ENCODE peak calls at places on chromosomes 3 and 15, in five cellular contexts. J is astrocyte, N is prostate gland, F is transverse colon, S is A673. Z is an unnamed sample.

GRCh38 chr3:29005862-29006261 is 275.0 kb upstream of the RBMS3 start:
- DNase-seq in J (no peak), N (no peak), F (no peak), S (no peak), Z (no peak)

GRCh38 chr3:66593978-66594377 is 93.2 kb upstream of the LRIG1 start:
- DNase-seq in J (peak; percentile 98), N (no peak), F (no peak), S (no peak), Z (no peak)

GRCh38 chr3:20047341-20047779 is 7.1 kb downstream of the KAT2B start:
- DNase-seq in J (no peak), N (no peak), F (no peak), S (no peak), Z (no peak)

GRCh38 chr15:63449711-63450110 is 54.7 kb upstream of the USP3 start:
- DNase-seq in J (no peak), N (no peak), F (peak; percentile 26), S (no peak), Z (no peak)

GRCh38 chr15:29057856-29058255 is 172.1 kb downstream of the APBA2 start:
- DNase-seq in J (no peak), N (no peak), F (no peak), S (no peak), Z (no peak)

GRCh38 chr3:10594915-10595314 is 89.5 kb upstream of the ATP2B2 start:
- DNase-seq in J (peak; percentile 55), N (no peak), F (no peak), S (peak; percentile 85), Z (no peak)

GRCh38 chr3:48433472-48434118 is 3.7 kb upstream of the PLXNB1 start:
- DNase-seq in J (peak; percentile 81), N (no peak), F (peak; percentile 84), S (no peak), Z (no peak)

GRCh38 chr15:66004618-66005262 is 135.4 kb downstream of the RAB11A start:
- DNase-seq in J (peak; percentile 12), N (no peak), F (no peak), S (peak; percentile 49), Z (no peak)

GRCh38 chr3:5187920-5188418 is 462 bp downstream of the EDEM1 start:
- DNase-seq in J (no peak), N (no peak), F (peak; percentile 38), S (peak; percentile 44), Z (peak; percentile 72)

GRCh38 chr3:36729204-36730056 is 34.9 kb downstream of the DCLK3 start:
- DNase-seq in J (peak; percentile 43), N (no peak), F (no peak), S (peak; percentile 69), Z (no peak)

GRCh38 chr3:25468866-25469319 is 40.8 kb downstream of the RARB start:
- DNase-seq in J (peak; percentile 64), N (peak; percentile 28), F (peak; percentile 14), S (no peak), Z (peak; percentile 82)

GRCh38 chr3:129324855-129325254 is 46.2 kb downstream of the HMCES start:
- DNase-seq in J (no peak), N (no peak), F (no peak), S (no peak), Z (no peak)

GRCh38 chr3:87855626-87856025 is 203.2 kb downstream of the CGGBP1 start:
- DNase-seq in J (peak; percentile 14), N (no peak), F (no peak), S (peak; percentile 17), Z (no peak)

GRCh38 chr15:92168284-92168683 is 225.4 kb upstream of the ST8SIA2 start:
- DNase-seq in J (no peak), N (no peak), F (no peak), S (no peak), Z (no peak)

GRCh38 chr3:197298858-197299854 is 744 bp upstream of the DLG1 start:
- DNase-seq in J (no peak), N (peak; percentile 41), F (peak; percentile 79), S (no peak), Z (no peak)

GRCh38 chr3:25782636-25782937 is 656 bp downstream of the NGLY1 start:
- DNase-seq in J (no peak), N (no peak), F (no peak), S (no peak), Z (no peak)

GRCh38 chr15:48001393-48002059 is 119.3 kb upstream of the SLC24A5 start:
- DNase-seq in J (no peak), N (no peak), F (no peak), S (no peak), Z (no peak)

GRCh38 chr15:79394231-79394630 is 37.9 kb upstream of the MINAR1 start:
- DNase-seq in J (peak; percentile 74), N (no peak), F (no peak), S (no peak), Z (no peak)

GRCh38 chr3:182331356-182331755 is 461.9 kb upstream of the ATP11B start:
- DNase-seq in J (no peak), N (no peak), F (no peak), S (peak; percentile 55), Z (no peak)

GRCh38 chr3:107845355-107846281 is 245.2 kb downstream of the CD47 start:
- DNase-seq in J (no peak), N (peak; percentile 36), F (no peak), S (no peak), Z (no peak)

GRCh38 chr3:85781806-85782205 is 823.0 kb downstream of the CADM2 start:
- DNase-seq in J (peak; percentile 10), N (no peak), F (no peak), S (no peak), Z (no peak)

GRCh38 chr3:14832975-14833722 is 14.4 kb downstream of the FGD5 start:
- DNase-seq in J (no peak), N (no peak), F (no peak), S (no peak), Z (no peak)

GRCh38 chr15:49313650-49314049 is 109.4 kb upstream of the FGF7 start:
- DNase-seq in J (peak; percentile 85), N (no peak), F (no peak), S (peak; percentile 55), Z (no peak)

GRCh38 chr3:117553461-117553860 is 843.9 kb downstream of the TUSC7 start:
- DNase-seq in J (peak; percentile 59), N (no peak), F (no peak), S (no peak), Z (no peak)

GRCh38 chr3:123621510-123622189 is 36.8 kb upstream of the HACD2 start:
- DNase-seq in J (no peak), N (no peak), F (no peak), S (no peak), Z (no peak)

GRCh38 chr3:123622766-123623165 is 37.9 kb upstream of the HACD2 start:
- DNase-seq in J (no peak), N (no peak), F (no peak), S (no peak), Z (no peak)

GRCh38 chr3:123618076-123618703 is 33.3 kb upstream of the HACD2 start:
- DNase-seq in J (no peak), N (no peak), F (no peak), S (no peak), Z (no peak)

GRCh38 chr3:123618768-123619484 is 34.1 kb upstream of the HACD2 start:
- DNase-seq in J (peak; percentile 61), N (peak; percentile 54), F (peak; percentile 60), S (peak; percentile 81), Z (peak; percentile 70)

DNA sequence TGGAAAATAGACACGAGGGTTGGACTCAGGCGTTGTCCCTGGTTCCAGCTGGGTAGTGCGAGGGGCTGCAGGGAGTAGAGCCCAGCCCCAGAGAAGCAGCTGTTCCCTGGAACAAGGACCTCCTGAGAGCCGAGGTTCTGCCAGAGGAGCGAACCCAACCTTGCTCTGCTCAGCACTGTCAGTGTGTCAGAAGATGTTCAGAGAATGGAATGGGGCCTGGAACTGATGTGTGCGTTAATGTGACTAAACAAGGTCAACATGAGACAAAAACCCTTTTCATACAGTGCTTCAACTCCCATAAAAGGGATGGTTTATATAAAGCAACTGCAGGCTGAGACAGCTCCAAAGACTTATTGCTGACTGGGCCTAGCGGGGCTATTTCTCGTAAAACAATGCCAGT is 35.5 kb upstream of the HACD2 start:
- DNase-seq in J (peak; percentile 39), N (peak; percentile 26), F (peak; percentile 48), S (no peak), Z (no peak)
- H3K4me3 ChIP-seq in J (no peak overlapping the region), N (peak overlapping the region; percentile 27), F (peak overlapping the region; percentile 20), S (no peak overlapping the region), Z (peak overlapping the region; percentile 41)

GRCh38 chr15:90187257-90187868 is 13.8 kb upstream of the SEMA4B start:
- DNase-seq in J (no peak), N (no peak), F (no peak), S (no peak), Z (no peak)
- H3K4me1 ChIP-seq in J (peaks cover 6% of the 10 kb centered on the region), N (peaks cover 21% of the 10 kb centered on the region), F (peaks cover 46% of the 10 kb centered on the region), S (peaks cover 11% of the 10 kb centered on the region), Z (peaks cover 3% of the 10 kb centered on the region)

DNA sequence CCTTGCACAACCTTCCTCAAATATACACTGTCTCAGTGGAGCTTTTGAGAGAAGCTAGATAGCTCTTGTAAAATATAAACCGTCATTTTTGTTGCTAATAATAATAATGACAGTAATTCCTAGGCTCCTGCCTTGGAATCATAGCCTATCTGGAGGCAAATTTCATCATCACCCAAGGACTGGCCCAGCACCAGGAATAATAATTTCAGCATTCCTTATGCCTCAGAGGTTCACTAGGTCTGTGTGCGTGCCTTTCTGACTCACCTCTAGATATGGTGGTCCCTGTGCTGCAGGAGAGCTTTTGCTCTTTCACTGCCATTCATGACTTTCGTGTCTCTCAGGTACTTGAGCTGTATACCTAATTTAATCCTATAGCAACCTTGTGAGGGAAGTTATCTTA is 116.0 kb downstream of the RPLP1 start:
- DNase-seq in J (peak; percentile 83), N (no peak), F (no peak), S (no peak), Z (peak; percentile 84)
- H3K4me3 ChIP-seq in J (no peak overlapping the region), N (no peak overlapping the region), F (no peak overlapping the region), S (no peak overlapping the region), Z (no peak overlapping the region)

GRCh38 chr3:67656614-67657013 is 2.2 kb upstream of the SUCLG2 start:
- DNase-seq in J (no peak), N (no peak), F (no peak), S (no peak), Z (no peak)

GRCh38 chr3:67654832-67655152 is 380 bp upstream of the SUCLG2 start:
- DNase-seq in J (no peak), N (peak; percentile 5), F (no peak), S (no peak), Z (no peak)

GRCh38 chr3:67655364-67656121 is 1.1 kb upstream of the SUCLG2 start:
- DNase-seq in J (no peak), N (peak; percentile 15), F (peak; percentile 73), S (no peak), Z (peak; percentile 76)

GRCh38 chr3:67653425-67654098 is 850 bp downstream of the SUCLG2 start:
- DNase-seq in J (no peak), N (no peak), F (no peak), S (peak; percentile 25), Z (no peak)

DNA sequence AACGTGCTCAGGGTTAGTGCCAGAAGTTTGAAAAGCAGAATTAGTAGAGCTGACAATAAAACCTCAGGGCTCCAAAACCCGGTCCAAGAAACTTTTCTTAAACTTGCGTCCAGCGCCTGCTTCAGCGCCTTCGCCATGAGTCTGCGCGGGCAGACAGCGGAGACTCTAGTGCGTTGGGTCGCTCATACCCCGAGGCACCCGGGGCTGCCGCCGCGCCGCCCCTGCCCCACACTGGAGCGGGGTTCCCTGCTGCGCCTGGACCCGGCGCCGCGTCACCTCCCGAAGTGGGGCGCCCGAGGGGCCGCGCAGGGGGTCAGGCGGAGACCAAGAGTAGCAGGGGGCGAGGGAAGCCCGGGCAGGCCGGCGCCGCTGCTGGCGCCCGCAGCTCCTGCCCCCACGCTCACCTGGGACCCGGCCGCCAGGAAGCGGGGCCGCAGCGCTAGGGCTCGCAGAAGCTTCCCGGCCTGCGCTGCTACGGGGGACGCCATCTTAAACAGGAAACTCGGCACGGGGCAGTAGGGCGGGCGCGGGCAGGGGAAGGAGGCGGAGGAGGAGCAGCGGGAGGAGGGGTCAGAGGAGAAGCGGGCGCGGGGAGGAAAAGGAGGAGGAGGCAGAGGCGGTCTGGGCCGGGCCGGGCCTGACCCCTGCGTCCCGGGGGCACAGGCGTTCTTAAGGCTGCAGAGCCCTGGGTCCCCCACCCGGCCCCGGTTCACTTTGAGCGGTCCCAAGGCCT is at the start of gene SUCLG2:
- DNase-seq in J (peak; percentile 70), N (peak; percentile 88), F (peak; percentile 95), S (peak; percentile 73), Z (peak; percentile 62)
- H3K4me1 ChIP-seq in J (peaks cover 10% of the 10 kb centered on the region), N (no peaks in the 10 kb centered on the region), F (peaks cover 30% of the 10 kb centered on the region), S (no peaks in the 10 kb centered on the region), Z (peaks cover 14% of the 10 kb centered on the region)